ENCODE peak calls at places on chromosomes 16 and 17, in ten cellular contexts. One of them, this sample, is unnamed.

GRCh38 chr16:21222495-21223337 is 10.8 kb upstream of the ANKS4B start:
- DNase-seq in breast epithelium: no peak
- DNase-seq in lung: no peak
- DNase-seq in astrocyte of the spinal cord: no peak
- DNase-seq in brain microvascular endothelial cell: no peak
- DNase-seq in fibroblast of mammary gland: no peak
- DNase-seq in A549: no peak
- DNase-seq in heart left ventricle: no peak
- DNase-seq in esophagus muscularis mucosa: no peak
- DNase-seq in left ventricle myocardium inferior: no peak
- DNase-seq in this sample: no peak

GRCh38 chr17:42843358-42843934 is 934 bp upstream of the AOC2 start:
- DNase-seq in breast epithelium: no peak
- DNase-seq in lung: no peak
- DNase-seq in astrocyte of the spinal cord: peak
- DNase-seq in brain microvascular endothelial cell: peak
- DNase-seq in fibroblast of mammary gland: peak
- DNase-seq in A549: peak
- DNase-seq in heart left ventricle: no peak
- DNase-seq in esophagus muscularis mucosa: no peak
- DNase-seq in left ventricle myocardium inferior: no peak
- DNase-seq in this sample: peak

GRCh38 chr17:40371261-40371929 is 6.9 kb upstream of the GJD3 start:
- DNase-seq in breast epithelium: no peak
- DNase-seq in lung: no peak
- DNase-seq in astrocyte of the spinal cord: no peak
- DNase-seq in brain microvascular endothelial cell: no peak
- DNase-seq in fibroblast of mammary gland: no peak
- DNase-seq in A549: peak
- DNase-seq in heart left ventricle: no peak
- DNase-seq in esophagus muscularis mucosa: no peak
- DNase-seq in left ventricle myocardium inferior: no peak
- DNase-seq in this sample: no peak

GRCh38 chr17:57905875-57906455 is 49.2 kb downstream of the CUEDC1 start:
- DNase-seq in breast epithelium: no peak
- DNase-seq in lung: no peak
- DNase-seq in astrocyte of the spinal cord: no peak
- DNase-seq in brain microvascular endothelial cell: no peak
- DNase-seq in fibroblast of mammary gland: no peak
- DNase-seq in A549: no peak
- DNase-seq in heart left ventricle: no peak
- DNase-seq in esophagus muscularis mucosa: no peak
- DNase-seq in left ventricle myocardium inferior: no peak
- DNase-seq in this sample: no peak

GRCh38 chr16:70523013-70523620 is at the start of gene COG4:
- DNase-seq in breast epithelium: peak
- DNase-seq in lung: peak
- DNase-seq in astrocyte of the spinal cord: no peak
- DNase-seq in brain microvascular endothelial cell: peak
- DNase-seq in fibroblast of mammary gland: peak
- DNase-seq in A549: peak
- DNase-seq in heart left ventricle: peak
- DNase-seq in esophagus muscularis mucosa: peak
- DNase-seq in left ventricle myocardium inferior: peak
- DNase-seq in this sample: peak

GRCh38 chr16:11374255-11374654 is 29.0 kb downstream of the RMI2 start:
- DNase-seq in breast epithelium: no peak
- DNase-seq in lung: no peak
- DNase-seq in astrocyte of the spinal cord: no peak
- DNase-seq in brain microvascular endothelial cell: no peak
- DNase-seq in fibroblast of mammary gland: no peak
- DNase-seq in A549: no peak
- DNase-seq in heart left ventricle: no peak
- DNase-seq in esophagus muscularis mucosa: no peak
- DNase-seq in left ventricle myocardium inferior: no peak
- DNase-seq in this sample: no peak

GRCh38 chr16:84119368-84119767 is 2.6 kb upstream of the MBTPS1 start:
- DNase-seq in breast epithelium: no peak
- DNase-seq in lung: no peak
- DNase-seq in astrocyte of the spinal cord: no peak
- DNase-seq in brain microvascular endothelial cell: no peak
- DNase-seq in fibroblast of mammary gland: no peak
- DNase-seq in A549: no peak
- DNase-seq in heart left ventricle: no peak
- DNase-seq in esophagus muscularis mucosa: no peak
- DNase-seq in left ventricle myocardium inferior: no peak
- DNase-seq in this sample: no peak

GRCh38 chr16:49918257-49918656 is 62.3 kb upstream of the ZNF423 start:
- DNase-seq in breast epithelium: no peak
- DNase-seq in lung: no peak
- DNase-seq in astrocyte of the spinal cord: no peak
- DNase-seq in brain microvascular endothelial cell: no peak
- DNase-seq in fibroblast of mammary gland: no peak
- DNase-seq in A549: no peak
- DNase-seq in heart left ventricle: no peak
- DNase-seq in esophagus muscularis mucosa: no peak
- DNase-seq in left ventricle myocardium inferior: no peak
- DNase-seq in this sample: no peak

GRCh38 chr16:27740496-27741201 is 190.7 kb downstream of the KATNIP start:
- DNase-seq in breast epithelium: no peak
- DNase-seq in lung: no peak
- DNase-seq in astrocyte of the spinal cord: peak
- DNase-seq in brain microvascular endothelial cell: no peak
- DNase-seq in fibroblast of mammary gland: no peak
- DNase-seq in A549: no peak
- DNase-seq in heart left ventricle: no peak
- DNase-seq in esophagus muscularis mucosa: no peak
- DNase-seq in left ventricle myocardium inferior: no peak
- DNase-seq in this sample: no peak

GRCh38 chr16:87100306-87101058 is 216.7 kb downstream of the C16orf95 start:
- DNase-seq in breast epithelium: no peak
- DNase-seq in lung: no peak
- DNase-seq in astrocyte of the spinal cord: no peak
- DNase-seq in brain microvascular endothelial cell: no peak
- DNase-seq in fibroblast of mammary gland: no peak
- DNase-seq in A549: no peak
- DNase-seq in heart left ventricle: no peak
- DNase-seq in esophagus muscularis mucosa: no peak
- DNase-seq in left ventricle myocardium inferior: no peak
- DNase-seq in this sample: no peak

GRCh38 chr17:59803377-59803757 is 89.4 kb downstream of the TUBD1 start:
- DNase-seq in breast epithelium: no peak
- DNase-seq in lung: no peak
- DNase-seq in astrocyte of the spinal cord: no peak
- DNase-seq in brain microvascular endothelial cell: no peak
- DNase-seq in fibroblast of mammary gland: no peak
- DNase-seq in A549: peak
- DNase-seq in heart left ventricle: no peak
- DNase-seq in esophagus muscularis mucosa: no peak
- DNase-seq in left ventricle myocardium inferior: no peak
- DNase-seq in this sample: no peak

GRCh38 chr16:58129097-58129936 is at the start of gene CFAP20:
- DNase-seq in breast epithelium: peak
- DNase-seq in lung: peak
- DNase-seq in astrocyte of the spinal cord: peak
- DNase-seq in brain microvascular endothelial cell: peak
- DNase-seq in fibroblast of mammary gland: peak
- DNase-seq in A549: peak
- DNase-seq in heart left ventricle: peak
- DNase-seq in esophagus muscularis mucosa: peak
- DNase-seq in left ventricle myocardium inferior: peak
- DNase-seq in this sample: peak

GRCh38 chr16:886802-887731 is 83.7 kb downstream of the LMF1 start:
- DNase-seq in breast epithelium: no peak
- DNase-seq in lung: no peak
- DNase-seq in astrocyte of the spinal cord: no peak
- DNase-seq in brain microvascular endothelial cell: no peak
- DNase-seq in fibroblast of mammary gland: no peak
- DNase-seq in A549: no peak
- DNase-seq in heart left ventricle: no peak
- DNase-seq in esophagus muscularis mucosa: no peak
- DNase-seq in left ventricle myocardium inferior: no peak
- DNase-seq in this sample: no peak

GRCh38 chr16:69083306-69083941 is 22.0 kb upstream of the HAS3 start:
- DNase-seq in breast epithelium: no peak
- DNase-seq in lung: no peak
- DNase-seq in astrocyte of the spinal cord: no peak
- DNase-seq in brain microvascular endothelial cell: no peak
- DNase-seq in fibroblast of mammary gland: no peak
- DNase-seq in A549: no peak
- DNase-seq in heart left ventricle: no peak
- DNase-seq in esophagus muscularis mucosa: no peak
- DNase-seq in left ventricle myocardium inferior: no peak
- DNase-seq in this sample: no peak

GRCh38 chr17:82266142-82266541 is 7.4 kb downstream of the CSNK1D start:
- DNase-seq in breast epithelium: no peak
- DNase-seq in lung: no peak
- DNase-seq in astrocyte of the spinal cord: no peak
- DNase-seq in brain microvascular endothelial cell: no peak
- DNase-seq in fibroblast of mammary gland: no peak
- DNase-seq in A549: no peak
- DNase-seq in heart left ventricle: no peak
- DNase-seq in esophagus muscularis mucosa: no peak
- DNase-seq in left ventricle myocardium inferior: no peak
- DNase-seq in this sample: no peak

GRCh38 chr17:82269882-82270500 is 3.5 kb downstream of the CSNK1D start:
- DNase-seq in breast epithelium: no peak
- DNase-seq in lung: no peak
- DNase-seq in astrocyte of the spinal cord: no peak
- DNase-seq in brain microvascular endothelial cell: no peak
- DNase-seq in fibroblast of mammary gland: no peak
- DNase-seq in A549: no peak
- DNase-seq in heart left ventricle: no peak
- DNase-seq in esophagus muscularis mucosa: no peak
- DNase-seq in left ventricle myocardium inferior: no peak
- DNase-seq in this sample: no peak

GRCh38 chr17:82269138-82269881 is 4.2 kb downstream of the CSNK1D start:
- DNase-seq in breast epithelium: no peak
- DNase-seq in lung: no peak
- DNase-seq in astrocyte of the spinal cord: no peak
- DNase-seq in brain microvascular endothelial cell: no peak
- DNase-seq in fibroblast of mammary gland: no peak
- DNase-seq in A549: no peak
- DNase-seq in heart left ventricle: no peak
- DNase-seq in esophagus muscularis mucosa: no peak
- DNase-seq in left ventricle myocardium inferior: no peak
- DNase-seq in this sample: no peak

GRCh38 chr17:82270651-82271050 is 2.8 kb downstream of the CSNK1D start:
- DNase-seq in breast epithelium: no peak
- DNase-seq in lung: no peak
- DNase-seq in astrocyte of the spinal cord: no peak
- DNase-seq in brain microvascular endothelial cell: no peak
- DNase-seq in fibroblast of mammary gland: no peak
- DNase-seq in A549: no peak
- DNase-seq in heart left ventricle: no peak
- DNase-seq in esophagus muscularis mucosa: no peak
- DNase-seq in left ventricle myocardium inferior: no peak
- DNase-seq in this sample: no peak

GRCh38 chr17:82267575-82268379 is 5.7 kb downstream of the CSNK1D start:
- DNase-seq in breast epithelium: peak
- DNase-seq in lung: peak
- DNase-seq in astrocyte of the spinal cord: peak
- DNase-seq in brain microvascular endothelial cell: peak
- DNase-seq in fibroblast of mammary gland: peak
- DNase-seq in A549: peak
- DNase-seq in heart left ventricle: peak
- DNase-seq in esophagus muscularis mucosa: peak
- DNase-seq in left ventricle myocardium inferior: peak
- DNase-seq in this sample: peak
- H3K4me3 ChIP-seq in breast epithelium: peak
- H3K4me3 ChIP-seq in lung: no peak
- H3K4me3 ChIP-seq in astrocyte of the spinal cord: peak
- H3K4me3 ChIP-seq in brain microvascular endothelial cell: no peak
- H3K4me3 ChIP-seq in fibroblast of mammary gland: peak
- H3K4me3 ChIP-seq in A549: peak
- H3K4me3 ChIP-seq in heart left ventricle: peak
- H3K4me3 ChIP-seq in esophagus muscularis mucosa: peak
- H3K4me3 ChIP-seq in left ventricle myocardium inferior: peak
- H3K4me3 ChIP-seq in this sample: peak

GRCh38 chr16:63596716-63597115 is 1525.1 kb downstream of the CDH11 start:
- DNase-seq in breast epithelium: no peak
- DNase-seq in lung: no peak
- DNase-seq in astrocyte of the spinal cord: no peak
- DNase-seq in brain microvascular endothelial cell: no peak
- DNase-seq in fibroblast of mammary gland: no peak
- DNase-seq in A549: no peak
- DNase-seq in heart left ventricle: no peak
- DNase-seq in esophagus muscularis mucosa: no peak
- DNase-seq in left ventricle myocardium inferior: no peak
- DNase-seq in this sample: no peak
- TF ChIP-seq CTCF in breast epithelium: no peak
- TF ChIP-seq CTCF in lung: no peak
- TF ChIP-seq CTCF in astrocyte of the spinal cord: no peak
- TF ChIP-seq CTCF in brain microvascular endothelial cell: no peak
- TF ChIP-seq CTCF in fibroblast of mammary gland: no peak
- TF ChIP-seq CTCF in A549: no peak
- TF ChIP-seq CTCF in heart left ventricle: no peak
- TF ChIP-seq CTCF in esophagus muscularis mucosa: no peak
- TF ChIP-seq CTCF in left ventricle myocardium inferior: no peak
- TF ChIP-seq CTCF in this sample: no peak

GRCh38 chr17:28718317-28718672 is 627 bp upstream of the RAB34 start:
- DNase-seq in breast epithelium: no peak
- DNase-seq in lung: no peak
- DNase-seq in astrocyte of the spinal cord: no peak
- DNase-seq in brain microvascular endothelial cell: no peak
- DNase-seq in fibroblast of mammary gland: no peak
- DNase-seq in A549: no peak
- DNase-seq in heart left ventricle: no peak
- DNase-seq in esophagus muscularis mucosa: no peak
- DNase-seq in left ventricle myocardium inferior: no peak
- DNase-seq in this sample: no peak
- H3K4me3 ChIP-seq in breast epithelium: peak
- H3K4me3 ChIP-seq in lung: no peak
- H3K4me3 ChIP-seq in astrocyte of the spinal cord: peak
- H3K4me3 ChIP-seq in brain microvascular endothelial cell: peak
- H3K4me3 ChIP-seq in fibroblast of mammary gland: peak
- H3K4me3 ChIP-seq in A549: peak
- H3K4me3 ChIP-seq in heart left ventricle: peak
- H3K4me3 ChIP-seq in esophagus muscularis mucosa: peak
- H3K4me3 ChIP-seq in left ventricle myocardium inferior: peak
- H3K4me3 ChIP-seq in this sample: peak

DNA sequence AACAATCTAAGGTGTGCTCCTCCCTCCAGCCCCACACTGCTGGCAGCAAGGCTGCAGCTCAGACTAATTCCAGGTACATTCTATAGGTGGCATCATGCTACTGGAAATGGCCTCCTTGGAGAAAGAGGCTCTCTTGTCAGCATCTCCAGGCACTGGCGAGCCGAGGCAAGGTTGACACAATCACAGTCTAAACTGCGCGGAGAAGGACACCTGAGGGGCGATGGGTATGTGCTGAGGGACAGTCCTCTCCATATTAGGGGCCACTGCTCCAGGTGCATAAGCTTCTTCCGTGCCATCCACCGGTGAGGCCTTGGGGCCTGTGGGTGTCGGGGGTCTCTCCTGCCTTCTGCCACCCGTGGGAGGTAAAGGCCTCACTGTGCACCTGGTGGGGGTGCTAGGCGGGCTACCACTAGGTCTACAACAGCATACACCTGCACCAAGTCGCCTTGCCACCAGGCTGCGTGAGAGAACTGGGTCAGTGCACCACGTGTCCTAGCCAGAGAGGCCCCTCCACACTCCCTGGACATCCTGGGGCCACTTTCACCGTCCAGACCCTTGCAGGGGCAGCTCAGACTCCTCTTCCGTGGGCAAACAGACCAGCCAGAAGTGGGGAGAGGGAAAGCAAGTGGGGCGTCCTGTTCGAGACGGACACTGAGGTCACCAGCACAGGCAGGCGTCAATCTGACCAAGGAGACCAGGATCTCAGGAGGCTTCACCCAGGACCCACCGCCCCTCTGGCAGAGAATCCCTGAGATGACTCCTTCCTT is 12.1 kb upstream of the CBX8 start:
- DNase-seq in breast epithelium: no peak
- DNase-seq in lung: peak
- DNase-seq in astrocyte of the spinal cord: no peak
- DNase-seq in brain microvascular endothelial cell: no peak
- DNase-seq in fibroblast of mammary gland: no peak
- DNase-seq in A549: peak
- DNase-seq in heart left ventricle: no peak
- DNase-seq in esophagus muscularis mucosa: no peak
- DNase-seq in left ventricle myocardium inferior: no peak
- DNase-seq in this sample: no peak
- TF ChIP-seq CTCF in breast epithelium: peak
- TF ChIP-seq CTCF in lung: no peak
- TF ChIP-seq CTCF in astrocyte of the spinal cord: peak
- TF ChIP-seq CTCF in brain microvascular endothelial cell: peak
- TF ChIP-seq CTCF in fibroblast of mammary gland: no peak
- TF ChIP-seq CTCF in A549: peak
- TF ChIP-seq CTCF in heart left ventricle: no peak
- TF ChIP-seq CTCF in esophagus muscularis mucosa: peak
- TF ChIP-seq CTCF in left ventricle myocardium inferior: peak
- TF ChIP-seq CTCF in this sample: no peak

This sample was measured in foreskin fibroblast.